ENCODE peak calls at places on chromosomes 2 and 18, in four cellular contexts. One of them, this sample, is unnamed.

GRCh38 chr2:143762176-143762928 is 633.1 kb downstream of the ARHGAP15 start:
- DNase-seq in GM20000: no peak
- DNase-seq in pancreas: no peak
- DNase-seq in H1: no peak
- DNase-seq in this sample: no peak

GRCh38 chr18:77146249-77147080 is 13.9 kb upstream of the MBP start:
- DNase-seq in pancreas: no peak
- DNase-seq in H1: no peak
- DNase-seq in GM20000: no peak
- DNase-seq in this sample: no peak

GRCh38 chr18:44075038-44075437 is 605.6 kb upstream of the SETBP1 start:
- DNase-seq in GM20000: no peak
- DNase-seq in pancreas: no peak
- DNase-seq in H1: no peak
- DNase-seq in this sample: no peak

GRCh38 chr2:45134014-45134413 is 124.8 kb upstream of the SIX2 start:
- DNase-seq in H1: no peak
- DNase-seq in pancreas: no peak
- DNase-seq in GM20000: no peak
- DNase-seq in this sample: no peak

GRCh38 chr2:166351319-166351718 is 24.4 kb downstream of the SCN9A start:
- DNase-seq in H1: no peak
- DNase-seq in pancreas: no peak
- DNase-seq in GM20000: no peak
- DNase-seq in this sample: no peak

GRCh38 chr2:157173740-157174184 is 83.7 kb upstream of the GALNT5 start:
- DNase-seq in GM20000: no peak
- DNase-seq in pancreas: no peak
- DNase-seq in H1: no peak
- DNase-seq in this sample: no peak

GRCh38 chr2:47984041-47984440 is 77.7 kb upstream of the FBXO11 start:
- DNase-seq in GM20000: no peak
- DNase-seq in H1: no peak
- DNase-seq in pancreas: no peak
- DNase-seq in this sample: no peak

GRCh38 chr2:70828914-70829824 is 6.4 kb downstream of the CD207 start:
- DNase-seq in pancreas: no peak
- DNase-seq in GM20000: no peak
- DNase-seq in H1: no peak
- DNase-seq in this sample: no peak

GRCh38 chr2:191508738-191509137 is 169.2 kb upstream of the NABP1 start:
- DNase-seq in pancreas: no peak
- DNase-seq in H1: no peak
- DNase-seq in GM20000: no peak
- DNase-seq in this sample: no peak

GRCh38 chr18:63119647-63120046 is 199.9 kb downstream of the BCL2 start:
- DNase-seq in pancreas: no peak
- DNase-seq in GM20000: no peak
- DNase-seq in H1: no peak
- DNase-seq in this sample: no peak

GRCh38 chr2:120949027-120949956 is 213.6 kb downstream of the GLI2 start:
- DNase-seq in H1: no peak
- DNase-seq in GM20000: no peak
- DNase-seq in pancreas: peak
- DNase-seq in this sample: no peak

GRCh38 chr2:121333834-121334558 is 49.0 kb upstream of the TFCP2L1 start:
- DNase-seq in GM20000: no peak
- DNase-seq in H1: no peak
- DNase-seq in pancreas: no peak
- DNase-seq in this sample: no peak

GRCh38 chr2:137231616-137232015 is 466.3 kb downstream of the THSD7B start:
- DNase-seq in GM20000: no peak
- DNase-seq in H1: no peak
- DNase-seq in pancreas: no peak
- DNase-seq in this sample: no peak

GRCh38 chr2:133362061-133362476 is 206.2 kb downstream of the NCKAP5 start:
- DNase-seq in pancreas: no peak
- DNase-seq in GM20000: no peak
- DNase-seq in H1: no peak
- DNase-seq in this sample: no peak

GRCh38 chr2:73239776-73240175 is 5.7 kb downstream of the CCT7 start:
- DNase-seq in GM20000: no peak
- DNase-seq in pancreas: no peak
- DNase-seq in H1: no peak
- DNase-seq in this sample: no peak

GRCh38 chr2:44120428-44120827 is 48.2 kb upstream of the PPM1B start:
- DNase-seq in GM20000: no peak
- DNase-seq in pancreas: no peak
- DNase-seq in H1: no peak
- DNase-seq in this sample: no peak

GRCh38 chr18:73691118-73691517 is 456.5 kb downstream of the FBXO15 start:
- DNase-seq in pancreas: no peak
- DNase-seq in H1: no peak
- DNase-seq in GM20000: no peak
- DNase-seq in this sample: no peak

GRCh38 chr2:240337028-240337427 is 98.4 kb upstream of the GPC1 start:
- DNase-seq in H1: no peak
- DNase-seq in GM20000: no peak
- DNase-seq in pancreas: no peak
- DNase-seq in this sample: no peak

GRCh38 chr18:28786941-28787340 is 610.0 kb upstream of the CDH2 start:
- DNase-seq in GM20000: no peak
- DNase-seq in H1: no peak
- DNase-seq in pancreas: no peak
- DNase-seq in this sample: no peak

GRCh38 chr18:66587430-66587829 is 16.5 kb downstream of the CDH19 start:
- DNase-seq in H1: no peak
- DNase-seq in GM20000: no peak
- DNase-seq in pancreas: no peak
- DNase-seq in this sample: no peak

GRCh38 chr2:233643128-233643527 is 6.9 kb downstream of the UGT1A10 start:
- DNase-seq in H1: peak
- DNase-seq in GM20000: no peak
- DNase-seq in pancreas: no peak
- DNase-seq in this sample: no peak

GRCh38 chr2:47506024-47506423 is 103.1 kb downstream of the MSH2 start:
- DNase-seq in pancreas: no peak
- DNase-seq in GM20000: no peak
- DNase-seq in H1: no peak
- DNase-seq in this sample: no peak

GRCh38 chr2:9380702-9381628 is 42.4 kb downstream of the ITGB1BP1 start:
- DNase-seq in H1: no peak
- DNase-seq in pancreas: no peak
- DNase-seq in GM20000: no peak
- DNase-seq in this sample: no peak

DNA sequence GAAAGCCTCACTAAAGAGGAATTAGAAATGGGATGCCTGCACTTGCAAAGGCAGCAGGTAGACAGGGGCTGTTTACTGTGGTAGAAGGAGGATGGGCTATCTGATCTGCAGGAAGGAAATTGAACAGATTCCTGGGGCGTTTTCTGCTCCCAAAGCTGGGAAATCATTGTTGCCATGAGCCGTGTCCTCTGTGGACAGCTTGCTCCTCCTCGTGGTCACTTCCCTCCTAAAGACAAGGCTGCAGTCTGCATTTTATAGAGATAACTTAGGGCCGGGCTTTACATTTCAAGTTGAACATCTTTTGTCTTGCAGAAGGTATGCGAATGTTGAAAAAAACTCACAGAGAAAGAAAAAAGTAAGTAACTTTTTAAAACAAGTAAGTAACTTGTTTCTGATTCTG is 50.9 kb downstream of the DCDC2C start:
- DNase-seq in GM20000: no peak
- DNase-seq in pancreas: no peak
- DNase-seq in H1: no peak
- DNase-seq in this sample: no peak
- TF ChIP-seq CTCF in GM20000: no peak
- TF ChIP-seq CTCF in pancreas: no peak
- TF ChIP-seq CTCF in H1: peak
- TF ChIP-seq CTCF in this sample: no peak

DNA sequence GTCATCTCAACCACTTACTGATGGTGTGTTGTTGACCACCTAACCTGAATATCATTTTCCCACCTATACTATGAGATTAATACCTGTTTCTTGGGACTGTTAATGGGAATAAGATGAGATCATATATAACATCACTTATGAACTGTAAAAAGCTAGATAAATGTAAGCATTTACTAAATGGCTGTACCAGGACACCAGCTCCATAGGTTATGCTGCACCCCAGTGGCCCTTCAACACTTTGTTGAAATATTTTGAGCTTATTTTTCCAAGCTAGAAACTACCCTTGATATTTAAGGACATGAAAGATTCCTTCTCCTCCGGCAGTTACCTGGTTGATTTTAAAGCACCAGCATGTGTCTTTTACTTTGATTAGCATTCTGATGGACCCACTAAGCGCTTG is 138.0 kb upstream of the CDCA7 start:
- DNase-seq in GM20000: no peak
- DNase-seq in H1: no peak
- DNase-seq in pancreas: no peak
- DNase-seq in this sample: no peak
- TF ChIP-seq CTCF in GM20000: no peak
- TF ChIP-seq CTCF in H1: no peak
- TF ChIP-seq CTCF in pancreas: no peak
- TF ChIP-seq CTCF in this sample: no peak

DNA sequence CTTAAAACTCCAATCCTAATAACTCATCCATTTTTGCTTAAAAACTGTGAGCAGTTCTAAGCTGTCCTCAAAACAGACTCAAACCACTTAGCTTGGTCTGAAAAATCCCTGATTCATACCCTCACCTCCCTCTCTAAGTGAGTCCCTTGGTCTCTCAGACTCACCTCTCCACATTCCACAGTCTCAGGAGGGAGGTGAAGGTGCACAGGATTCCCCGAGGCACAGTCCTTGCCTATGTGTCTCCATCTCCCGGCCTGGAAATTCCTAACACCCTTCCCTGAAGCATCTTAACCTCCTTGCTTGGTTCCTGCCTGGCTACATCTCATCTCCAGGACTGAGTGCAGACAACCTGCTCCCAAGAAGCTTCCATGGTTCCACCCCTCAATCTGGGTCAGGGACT is 45.0 kb downstream of the CYRIA start:
- DNase-seq in H1: no peak
- DNase-seq in pancreas: no peak
- DNase-seq in GM20000: no peak
- DNase-seq in this sample: no peak
- TF ChIP-seq CTCF in H1: no peak
- TF ChIP-seq CTCF in pancreas: no peak
- TF ChIP-seq CTCF in GM20000: no peak
- TF ChIP-seq CTCF in this sample: no peak

DNA sequence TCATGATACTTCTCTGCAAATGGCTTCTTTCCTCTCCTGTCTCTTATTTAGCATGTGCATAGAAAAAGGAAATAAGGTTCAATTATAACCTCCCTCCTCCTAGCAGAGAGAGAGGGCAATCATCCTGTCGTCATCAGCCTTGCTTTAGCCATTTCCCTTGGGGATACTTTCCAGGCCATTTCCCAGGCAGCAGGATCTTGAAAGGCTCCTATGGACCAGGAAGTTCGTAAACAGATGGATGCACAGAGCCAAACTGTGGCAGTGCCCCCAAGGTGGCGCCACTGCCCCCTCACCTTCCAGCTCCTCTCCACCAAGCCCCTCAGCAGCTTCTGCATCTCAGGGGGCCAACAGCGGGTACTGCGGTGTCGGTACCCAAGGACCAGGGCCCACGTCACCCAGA is 157.4 kb downstream of the DTNA start:
- DNase-seq in H1: peak
- DNase-seq in GM20000: no peak
- DNase-seq in pancreas: no peak
- DNase-seq in this sample: no peak
- TF ChIP-seq CTCF in H1: peak
- TF ChIP-seq CTCF in GM20000: peak
- TF ChIP-seq CTCF in pancreas: no peak
- TF ChIP-seq CTCF in this sample: no peak

DNA sequence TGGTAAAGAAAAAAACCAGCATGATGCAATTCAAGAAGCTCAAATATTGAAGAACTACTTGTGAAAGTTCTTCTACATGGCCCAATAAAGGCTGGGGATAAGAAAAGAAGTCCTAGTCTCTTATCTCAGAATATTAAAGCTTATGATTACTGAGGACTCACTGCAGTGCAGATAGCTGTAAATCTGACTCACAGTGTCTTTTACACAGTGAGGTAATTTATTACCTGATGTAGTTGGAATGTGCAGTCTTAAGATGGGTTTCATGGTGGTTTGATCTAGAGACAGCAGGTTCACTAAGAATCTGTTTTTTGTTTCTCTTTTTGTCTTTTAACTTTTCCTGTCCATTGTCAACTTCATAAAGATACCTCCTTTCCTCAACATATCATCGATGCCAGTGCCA is 484.0 kb upstream of the MAP2 start:
- DNase-seq in GM20000: no peak
- DNase-seq in H1: no peak
- DNase-seq in pancreas: no peak
- DNase-seq in this sample: no peak
- TF ChIP-seq CTCF in GM20000: no peak
- TF ChIP-seq CTCF in H1: no peak
- TF ChIP-seq CTCF in pancreas: no peak
- TF ChIP-seq CTCF in this sample: no peak

DNA sequence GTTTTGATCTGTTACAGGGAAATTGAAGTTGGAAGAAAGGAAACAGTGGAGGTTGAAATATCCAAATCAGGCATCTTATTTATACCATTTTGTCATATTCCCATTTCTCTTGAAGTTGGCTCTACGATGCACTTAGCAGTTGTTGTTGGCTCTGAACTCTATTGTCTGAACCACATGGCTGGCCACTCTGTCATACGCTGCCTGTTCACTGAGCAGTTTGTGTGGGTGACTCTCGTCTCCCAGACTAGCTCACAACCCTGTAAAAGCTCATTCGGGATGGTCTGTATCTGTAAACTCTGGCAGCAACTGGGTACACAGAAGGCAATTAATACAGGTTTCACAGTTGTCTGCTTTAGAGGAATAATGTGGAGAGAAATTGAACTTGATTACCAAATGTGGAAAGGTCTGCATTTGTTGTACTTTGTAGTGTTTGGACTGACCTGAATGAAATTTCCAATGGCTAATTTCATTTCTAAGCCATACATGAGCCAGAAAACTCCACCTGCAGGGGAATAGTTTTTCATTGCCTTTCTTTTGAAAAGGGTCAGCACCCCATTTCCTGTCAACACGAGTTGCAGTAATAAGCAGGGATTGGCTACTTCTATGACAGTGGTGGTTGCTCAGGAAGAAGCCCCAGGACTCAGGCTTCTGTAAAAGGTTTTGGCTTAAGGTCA is 378.2 kb downstream of the OSR1 start:
- DNase-seq in GM20000: no peak
- DNase-seq in pancreas: no peak
- DNase-seq in H1: no peak
- DNase-seq in this sample: no peak
- TF ChIP-seq CTCF in GM20000: no peak
- TF ChIP-seq CTCF in pancreas: no peak
- TF ChIP-seq CTCF in H1: no peak
- TF ChIP-seq CTCF in this sample: no peak

GRCh38 chr2:5915926-5916325 is 223.7 kb downstream of the SOX11 start:
- DNase-seq in GM20000: peak
- DNase-seq in H1: peak
- DNase-seq in pancreas: peak
- DNase-seq in this sample: no peak
- TF ChIP-seq CTCF in GM20000: peak
- TF ChIP-seq CTCF in H1: peak
- TF ChIP-seq CTCF in pancreas: no peak
- TF ChIP-seq CTCF in this sample: no peak

This sample was measured in omental fat pad.